ENCODE peak calls at places on chromosomes 7 and 10, in six cellular contexts. B is upper lobe of left lung; V is CD4-positive, alpha-beta T cell; J is activated naive CD8-positive, alpha-beta T cell treated with anti-CD3 and anti-CD28 coated beads, Interleukin-2, amount 10 ng/mL, durations not matched to agents 7 days and 5 days; L is right cardiac atrium; C is activated CD4-positive, CD25-positive, alpha-beta regulatory T cell treated with anti-CD3 and anti-CD28 coated beads, Interleukin-2, amount 50 U/mL, for 24 hours. O is an unnamed sample.

GRCh38 chr10:191703-192518 is 56.7 kb downstream of the ZMYND11 start:
- ATAC-seq in L (peak), V (no peak), J (no peak), C (peak), B (no peak), O (no peak)

GRCh38 chr7:2923886-2924574 is 79.9 kb upstream of the GNA12 start:
- ATAC-seq in V (no peak), C (no peak), B (no peak), J (no peak), L (no peak), O (no peak)

GRCh38 chr10:70543911-70544310 is 58.6 kb downstream of the PRF1 start:
- ATAC-seq in B (no peak), L (no peak), V (no peak), C (no peak), J (no peak), O (no peak)

GRCh38 chr7:70595741-70596574 is 536.0 kb upstream of the GALNT17 start:
- ATAC-seq in B (no peak), L (peak), V (peak), J (peak), C (peak), O (peak)

GRCh38 chr7:155344270-155344617 is 46.6 kb downstream of the INSIG1 start:
- ATAC-seq in V (no peak), J (no peak), C (peak), L (no peak), B (no peak), O (peak)

GRCh38 chr7:76292206-76292573 is 10.3 kb upstream of the HSPB1 start:
- ATAC-seq in V (no peak), C (no peak), B (peak), J (no peak), L (peak), O (peak)

GRCh38 chr10:11175823-11176243 is 158.2 kb downstream of the CELF2 start:
- ATAC-seq in V (no peak), C (no peak), L (peak), J (no peak), B (no peak), O (peak)

GRCh38 chr10:50788951-50789904 is 49.5 kb downstream of the ASAH2B start:
- ATAC-seq in B (peak), C (no peak), J (no peak), L (peak), V (no peak), O (peak)

GRCh38 chr10:23070819-23071218 is 24.6 kb upstream of the MSRB2 start:
- ATAC-seq in B (peak), L (no peak), V (no peak), C (no peak), J (no peak), O (no peak)

GRCh38 chr7:158827411-158828342 is 1.6 kb downstream of the ESYT2 start:
- ATAC-seq in J (no peak), L (no peak), V (no peak), C (no peak), B (no peak), O (no peak)

GRCh38 chr7:28155019-28155660 is 25.5 kb downstream of the JAZF1 start:
- ATAC-seq in V (no peak), L (peak), C (peak), B (no peak), J (peak), O (peak)

GRCh38 chr10:90302758-90303443 is 554.9 kb downstream of the HTR7 start:
- ATAC-seq in J (no peak), L (no peak), C (no peak), B (no peak), V (no peak), O (no peak)

GRCh38 chr10:119132521-119133345 is 28.8 kb downstream of the DENND10 start:
- ATAC-seq in V (no peak), L (no peak), B (no peak), C (no peak), J (no peak), O (no peak)

GRCh38 chr10:126935263-126935946 is 30.2 kb downstream of the DOCK1 start:
- ATAC-seq in L (no peak), C (no peak), J (no peak), B (no peak), V (no peak), O (no peak)

GRCh38 chr10:106904209-106904608 is 260.3 kb downstream of the SORCS1 start:
- ATAC-seq in J (no peak), B (no peak), L (no peak), C (no peak), V (no peak), O (no peak)

GRCh38 chr7:7504910-7505704 is 30.6 kb downstream of the COL28A1 start:
- ATAC-seq in V (no peak), L (no peak), B (no peak), J (no peak), C (no peak), O (no peak)

GRCh38 chr7:127536426-127537152 is 48.8 kb downstream of the GCC1 start:
- ATAC-seq in L (no peak), J (no peak), C (no peak), V (no peak), B (no peak), O (no peak)

GRCh38 chr7:4650471-4651047 is 31.5 kb upstream of the FOXK1 start:
- ATAC-seq in V (no peak), C (no peak), B (no peak), J (no peak), L (peak), O (no peak)

GRCh38 chr7:5448378-5449042 is 24.9 kb upstream of the TNRC18 start:
- ATAC-seq in V (no peak), J (no peak), C (no peak), B (no peak), L (no peak), O (no peak)

GRCh38 chr10:130206216-130206737 is 70.1 kb downstream of the GLRX3 start:
- ATAC-seq in C (no peak), L (no peak), J (no peak), V (no peak), B (no peak), O (no peak)

GRCh38 chr7:43585521-43585920 is 2.6 kb downstream of the STK17A start:
- ATAC-seq in B (no peak), C (no peak), J (no peak), V (peak), L (no peak), O (no peak)

GRCh38 chr10:13971586-13972475 is 358.9 kb downstream of the FRMD4A start:
- ATAC-seq in V (no peak), B (no peak), L (peak), J (no peak), C (no peak), O (no peak)

GRCh38 chr7:155878250-155878649 is 66.0 kb upstream of the SHH start:
- ATAC-seq in C (no peak), B (peak), V (no peak), J (no peak), L (no peak), O (no peak)

GRCh38 chr10:22259280-22259679 is 41.5 kb upstream of the EBLN1 start:
- ATAC-seq in B (no peak), C (peak), L (no peak), J (peak), V (peak), O (no peak)

GRCh38 chr10:17001961-17002749 is 127.5 kb downstream of the CUBN start:
- ATAC-seq in J (peak), L (peak), C (peak), B (peak), V (peak), O (no peak)

GRCh38 chr7:2873146-2873545 is 29.0 kb upstream of the GNA12 start:
- ATAC-seq in L (no peak), V (no peak), B (no peak), J (no peak), C (no peak), O (peak)